ENCODE peak calls at places on chromosomes 7 and 10, in ten cellular contexts. C is stomach, F is heart left ventricle, Z is body of pancreas, W is adrenal gland, D is endothelial cell of umbilical vein, M is IMR-90, P is esophagus muscularis mucosa, G is suprapubic skin, X is sigmoid colon. V is an unnamed sample. For H3K36me3, the result is how much of the 10 kb centered on the place peaks cover.

GRCh38 chr7:137715546-137715945 is 131.2 kb downstream of the DGKI start:
- DNase-seq in C (no peak), F (no peak), Z (no peak), W (no peak), D (no peak), M (peak), P (no peak), G (no peak), X (no peak), V (no peak)

GRCh38 chr10:119516381-119517234 is 25.9 kb downstream of the RGS10 start:
- DNase-seq in C (peak), F (no peak), Z (no peak), W (peak), D (no peak), M (no peak), P (no peak), G (no peak), X (no peak), V (no peak)

GRCh38 chr10:131094406-131095108 is 217.0 kb downstream of the TCERG1L start:
- DNase-seq in C (no peak), F (no peak), Z (no peak), W (peak), D (no peak), M (no peak), P (no peak), G (no peak), X (no peak), V (peak)

GRCh38 chr10:44237364-44238034 is 147.4 kb downstream of the CXCL12 start:
- DNase-seq in C (no peak), F (no peak), Z (no peak), W (no peak), D (no peak), M (no peak), P (peak), G (no peak), X (no peak), V (no peak)

GRCh38 chr7:13333351-13333750 is 645.9 kb downstream of the ARL4A start:
- DNase-seq in C (no peak), F (no peak), Z (no peak), W (no peak), D (no peak), M (no peak), P (no peak), G (no peak), X (no peak), V (no peak)

GRCh38 chr7:140005754-140006503 is 56.8 kb downstream of the PARP12 start:
- DNase-seq in C (no peak), F (no peak), Z (no peak), W (peak), D (peak), M (no peak), P (no peak), G (no peak), X (peak), V (no peak)

GRCh38 chr10:13615650-13616049 is 28.9 kb downstream of the PRPF18 start:
- DNase-seq in C (no peak), F (no peak), Z (no peak), W (no peak), D (no peak), M (no peak), P (no peak), G (no peak), X (no peak), V (no peak)

GRCh38 chr7:133780912-133781311 is 346.2 kb upstream of the LRGUK start:
- DNase-seq in C (no peak), F (no peak), Z (no peak), W (no peak), D (no peak), M (no peak), P (no peak), G (no peak), X (no peak), V (no peak)

GRCh38 chr7:109154748-109155147 is 585.1 kb downstream of the DNAJB9 start:
- DNase-seq in C (no peak), F (no peak), Z (no peak), W (no peak), D (no peak), M (no peak), P (no peak), G (no peak), X (no peak), V (no peak)

GRCh38 chr10:119667562-119668328 is 16.6 kb downstream of the BAG3 start:
- DNase-seq in C (peak), F (peak), Z (peak), W (peak), D (no peak), M (peak), P (no peak), G (peak), X (peak), V (peak)

GRCh38 chr10:88841316-88842111 is 10.1 kb downstream of the ANKRD22 start:
- DNase-seq in C (peak), F (no peak), Z (peak), W (no peak), D (no peak), M (no peak), P (no peak), G (no peak), X (no peak), V (no peak)

GRCh38 chr10:71246591-71247143 is 34.3 kb downstream of the UNC5B start:
- DNase-seq in C (peak), F (no peak), Z (peak), W (no peak), D (no peak), M (no peak), P (no peak), G (no peak), X (peak), V (peak)

GRCh38 chr10:115706482-115707076 is 566.4 kb downstream of the GFRA1 start:
- DNase-seq in C (no peak), F (no peak), Z (no peak), W (no peak), D (peak), M (peak), P (no peak), G (no peak), X (no peak), V (no peak)

GRCh38 chr7:76428868-76429805 is 4.4 kb downstream of the ZP3 start:
- DNase-seq in C (no peak), F (peak), Z (no peak), W (peak), D (peak), M (peak), P (no peak), G (peak), X (peak), V (no peak)

GRCh38 chr7:115230882-115231508 is 309.1 kb downstream of the MDFIC start:
- DNase-seq in C (no peak), F (no peak), Z (no peak), W (no peak), D (peak), M (peak), P (no peak), G (no peak), X (no peak), V (no peak)

GRCh38 chr7:107628461-107629064 is 32.1 kb upstream of the SLC26A4 start:
- DNase-seq in C (no peak), F (no peak), Z (no peak), W (no peak), D (no peak), M (no peak), P (no peak), G (no peak), X (no peak), V (no peak)

GRCh38 chr7:36970551-36971514 is 246.5 kb upstream of the AOAH start:
- DNase-seq in C (no peak), F (no peak), Z (no peak), W (no peak), D (no peak), M (no peak), P (no peak), G (no peak), X (no peak), V (no peak)

GRCh38 chr7:33530664-33531063 is 374.7 kb upstream of the BMPER start:
- DNase-seq in C (no peak), F (no peak), Z (no peak), W (no peak), D (no peak), M (no peak), P (no peak), G (no peak), X (no peak), V (no peak)

GRCh38 chr10:122419890-122420623 is 34.4 kb upstream of the ARMS2 start:
- DNase-seq in C (no peak), F (no peak), Z (no peak), W (no peak), D (no peak), M (peak), P (no peak), G (no peak), X (peak), V (peak)

GRCh38 chr7:94183289-94183749 is 179.2 kb upstream of the BET1 start:
- DNase-seq in C (no peak), F (peak), Z (no peak), W (peak), D (peak), M (peak), P (no peak), G (no peak), X (no peak), V (no peak)

GRCh38 chr7:157405914-157406810 is 69.4 kb downstream of the DNAJB6 start:
- DNase-seq in C (no peak), F (peak), Z (no peak), W (peak), D (no peak), M (no peak), P (no peak), G (peak), X (peak), V (no peak)

GRCh38 chr7:28195925-28196324 is 15.3 kb upstream of the JAZF1 start:
- DNase-seq in C (no peak), F (no peak), Z (no peak), W (no peak), D (no peak), M (no peak), P (no peak), G (no peak), X (no peak), V (no peak)

GRCh38 chr10:44317856-44318255 is 67.0 kb downstream of the CXCL12 start:
- DNase-seq in C (no peak), F (no peak), Z (no peak), W (no peak), D (no peak), M (no peak), P (peak), G (no peak), X (no peak), V (no peak)

GRCh38 chr10:70927221-70927943 is 39.0 kb upstream of the PCBD1 start:
- DNase-seq in C (peak), F (no peak), Z (no peak), W (peak), D (no peak), M (peak), P (no peak), G (no peak), X (no peak), V (no peak)

GRCh38 chr7:32479574-32480200 is 10.5 kb downstream of the LSM5 start:
- DNase-seq in C (no peak), F (no peak), Z (no peak), W (no peak), D (peak), M (peak), P (peak), G (no peak), X (no peak), V (no peak)

GRCh38 chr10:114485695-114486400 is 81.5 kb upstream of the AFAP1L2 start:
- DNase-seq in C (no peak), F (no peak), Z (no peak), W (no peak), D (peak), M (no peak), P (no peak), G (no peak), X (no peak), V (no peak)
- H3K36me3 ChIP-seq in C (half or more), F (under half), Z (under half), W (under half), D (under half), M (under half), P (half or more), G (under half), X (under half), V (under half)

DNA sequence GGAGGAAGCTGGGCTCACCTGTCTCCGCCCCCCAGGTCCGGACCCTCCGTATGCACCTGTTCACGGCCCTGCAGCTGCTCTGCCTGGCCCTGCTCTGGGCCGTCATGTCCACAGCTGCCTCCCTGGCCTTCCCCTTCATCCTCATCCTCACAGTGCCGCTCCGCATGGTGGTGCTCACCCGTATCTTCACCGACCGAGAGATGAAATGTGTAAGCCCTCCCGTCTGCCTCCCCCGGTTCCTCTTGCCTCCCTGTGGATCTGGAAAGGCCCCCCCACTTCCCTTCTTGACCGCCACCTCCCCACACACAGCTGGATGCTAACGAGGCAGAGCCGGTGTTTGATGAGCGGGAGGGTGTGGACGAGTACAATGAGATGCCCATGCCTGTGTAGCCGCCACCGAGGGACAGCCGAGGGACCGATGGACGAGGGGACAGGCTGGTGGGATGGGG is 4.6 kb downstream of the FASTK start:
- DNase-seq in C (no peak), F (no peak), Z (no peak), W (no peak), D (no peak), M (no peak), P (no peak), G (no peak), X (no peak), V (no peak)
- TF ChIP-seq POLR2A in C (no peak), F (no peak), Z (no peak), W (no peak), D (no peak), M (no peak), P (no peak), G (no peak), X (no peak), V (no peak)

DNA sequence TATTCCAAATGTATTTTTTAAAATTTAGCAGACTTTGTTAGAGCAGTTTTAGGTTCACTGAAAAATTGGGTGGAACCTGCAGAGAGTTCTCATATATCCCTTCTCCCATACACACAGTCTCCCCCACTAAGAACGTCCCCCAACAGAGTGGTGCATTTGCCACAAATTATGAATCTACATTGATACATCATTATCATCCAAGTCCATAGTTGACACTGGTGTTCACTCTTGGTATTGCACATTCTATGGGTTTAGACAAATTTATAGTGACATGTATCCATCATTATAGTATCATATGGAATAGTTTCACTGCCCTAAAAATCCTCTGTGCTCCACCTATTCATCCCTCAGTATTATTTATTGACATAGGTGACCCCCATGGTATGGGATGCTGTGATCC is 97.3 kb upstream of the AFAP1L2 start:
- DNase-seq in C (no peak), F (no peak), Z (no peak), W (no peak), D (no peak), M (no peak), P (no peak), G (no peak), X (no peak), V (no peak)
- TF ChIP-seq CTCF in C (no peak), F (no peak), Z (no peak), W (no peak), D (no peak), M (no peak), P (peak), G (no peak), X (no peak), V (no peak)

GRCh38 chr7:130180571-130180971 is 24.6 kb downstream of the TMEM209 start:
- DNase-seq in C (no peak), F (no peak), Z (no peak), W (no peak), D (no peak), M (peak), P (no peak), G (no peak), X (no peak), V (no peak)
- H3K36me3 ChIP-seq in C (half or more), F (under half), Z (under half), W (half or more), D (under half), M (under half), P (half or more), G (half or more), X (half or more), V (under half)

DNA sequence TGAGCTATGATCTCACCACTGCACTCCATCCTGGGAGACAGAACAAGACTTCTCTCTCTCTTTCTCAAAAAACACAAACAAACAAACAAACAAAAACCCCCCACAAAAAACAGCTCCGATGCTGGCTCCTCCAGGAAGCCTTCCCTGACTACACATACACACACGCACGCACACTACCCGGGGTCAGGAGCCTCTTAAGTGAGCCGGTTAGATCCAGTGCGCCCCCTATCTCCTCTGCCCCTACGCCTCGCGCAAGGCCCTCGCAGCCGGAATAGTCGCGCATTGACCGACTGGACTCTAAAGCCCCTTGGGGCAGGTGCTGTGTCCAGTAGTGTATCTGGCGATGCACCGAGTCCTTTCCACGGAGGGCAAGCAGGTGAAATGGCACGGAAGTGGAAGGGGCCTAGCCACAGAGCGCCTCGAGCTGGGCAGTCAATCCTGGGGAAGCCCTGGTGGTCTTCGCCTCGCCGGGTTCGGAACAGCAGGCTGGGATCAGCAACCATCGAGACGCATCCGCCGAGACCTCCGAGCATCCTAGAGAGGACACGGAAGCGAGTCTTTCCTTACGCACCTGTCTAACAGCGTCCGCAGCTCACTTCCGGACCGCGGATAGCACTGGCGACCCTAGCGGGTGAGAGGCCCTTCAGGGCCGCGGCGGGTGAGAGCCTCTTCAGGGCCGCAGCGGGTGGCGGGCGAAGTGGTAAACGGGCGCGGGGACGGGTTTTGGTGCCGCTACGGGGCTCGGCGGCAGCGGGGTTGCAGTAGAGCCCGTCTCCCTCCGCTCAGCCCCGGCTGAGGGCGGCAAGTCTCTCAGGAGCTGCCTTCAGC is at the start of gene ZSCAN25:
- DNase-seq in C (peak), F (peak), Z (peak), W (peak), D (peak), M (peak), P (peak), G (peak), X (peak), V (peak)
- TF ChIP-seq POLR2A in C (no peak), F (peak), Z (peak), W (peak), D (peak), M (peak), P (no peak), G (no peak), X (peak), V (no peak)